ENCODE peak calls at places on chromosomes 2 and 18, in nine cellular contexts. U, S, C, F, R, Q, B, P and T are unnamed samples.

GRCh38 chr2:171958475-171958874 is 36.2 kb downstream of the HAT1 start:
- DNase-seq in U (peak; percentile 57), S (no peak), C (peak; percentile 43), F (no peak), R (no peak), Q (peak; percentile 82), B (peak; percentile 70), P (peak; percentile 76), T (no peak)

GRCh38 chr2:136248242-136248641 is 130.3 kb upstream of the CXCR4 start:
- DNase-seq in U (peak; percentile 80), S (no peak), C (peak; percentile 79), F (no peak), R (no peak), Q (no peak), B (peak; percentile 96), P (no peak), T (no peak)

GRCh38 chr2:107777962-107778361 is 48.7 kb upstream of the RGPD4 start:
- DNase-seq in U (peak; percentile 28), S (no peak), C (no peak), F (no peak), R (no peak), Q (no peak), B (no peak), P (no peak), T (no peak)

GRCh38 chr18:765764-766549 is 46.1 kb downstream of the YES1 start:
- DNase-seq in U (no peak), S (no peak), C (no peak), F (no peak), R (no peak), Q (no peak), B (peak; percentile 35), P (no peak), T (no peak)

GRCh38 chr2:219983836-219984235 is 356.4 kb downstream of the SLC4A3 start:
- DNase-seq in U (no peak), S (no peak), C (peak; percentile 33), F (no peak), R (no peak), Q (no peak), B (peak; percentile 80), P (no peak), T (no peak)

GRCh38 chr2:2127474-2127873 is 203.6 kb downstream of the MYT1L start:
- DNase-seq in U (no peak), S (no peak), C (no peak), F (no peak), R (no peak), Q (no peak), B (no peak), P (no peak), T (no peak)

GRCh38 chr18:46278481-46279465 is 174.6 kb downstream of the HAUS1 start:
- DNase-seq in U (peak; percentile 39), S (no peak), C (peak; percentile 73), F (no peak), R (no peak), Q (no peak), B (peak; percentile 55), P (peak; percentile 74), T (no peak)

GRCh38 chr18:31875301-31875700 is 67.6 kb downstream of the TRAPPC8 start:
- DNase-seq in U (no peak), S (no peak), C (no peak), F (no peak), R (no peak), Q (no peak), B (no peak), P (no peak), T (no peak)

GRCh38 chr2:234366891-234367290 is 130.0 kb downstream of the ARL4C start:
- DNase-seq in U (peak; percentile 57), S (no peak), C (peak; percentile 43), F (no peak), R (no peak), Q (no peak), B (peak; percentile 55), P (peak; percentile 71), T (no peak)

GRCh38 chr2:9737053-9737875 is 106.0 kb upstream of the TAF1B start:
- DNase-seq in U (no peak), S (no peak), C (no peak), F (no peak), R (no peak), Q (peak; percentile 38), B (no peak), P (peak; percentile 42), T (no peak)
- TF ChIP-seq CTCF in U (peak; percentile 18), S (no peak), C (peak; percentile 14), F (no peak), R (no peak), Q (peak; percentile 11), B (no peak), P (no peak), T (no peak)

DNA sequence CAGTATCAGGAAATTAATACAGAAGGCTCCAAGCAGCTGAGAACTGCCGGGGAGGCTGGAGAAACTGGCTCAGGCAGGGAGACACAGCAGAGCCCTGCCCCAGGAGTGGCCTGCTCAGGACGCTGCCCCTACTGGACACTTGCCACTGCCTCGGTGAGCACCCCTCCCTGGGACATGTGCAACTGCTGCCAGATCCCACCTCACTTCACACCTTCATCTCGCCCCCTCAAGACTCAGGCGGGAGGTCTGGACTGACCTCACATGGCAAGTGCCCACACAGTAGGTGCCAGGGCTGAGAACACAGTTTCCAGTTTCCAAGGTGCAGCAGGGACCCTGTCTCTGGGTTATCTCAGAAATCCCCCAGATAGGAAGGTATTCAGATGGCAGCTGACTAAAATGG is 33.8 kb upstream of the LBH start:
- DNase-seq in U (no peak), S (no peak), C (no peak), F (no peak), R (peak; percentile 25), Q (no peak), B (no peak), P (no peak), T (no peak)
- TF ChIP-seq CTCF in U (no peak), S (no peak), C (no peak), F (no peak), R (no peak), Q (no peak), B (no peak), P (no peak), T (no peak)

GRCh38 chr18:64409511-64409910 is 260.6 kb upstream of the LINC00305 start:
- DNase-seq in U (peak; percentile 0), S (peak; percentile 32), C (peak; percentile 14), F (peak; percentile 4), R (peak; percentile 25), Q (peak; percentile 32), B (no peak), P (peak; percentile 4), T (no peak)
- TF ChIP-seq CTCF in U (peak; percentile 8), S (no peak), C (no peak), F (peak; percentile 52), R (peak; percentile 62), Q (peak; percentile 45), B (no peak), P (no peak), T (no peak)

DNA sequence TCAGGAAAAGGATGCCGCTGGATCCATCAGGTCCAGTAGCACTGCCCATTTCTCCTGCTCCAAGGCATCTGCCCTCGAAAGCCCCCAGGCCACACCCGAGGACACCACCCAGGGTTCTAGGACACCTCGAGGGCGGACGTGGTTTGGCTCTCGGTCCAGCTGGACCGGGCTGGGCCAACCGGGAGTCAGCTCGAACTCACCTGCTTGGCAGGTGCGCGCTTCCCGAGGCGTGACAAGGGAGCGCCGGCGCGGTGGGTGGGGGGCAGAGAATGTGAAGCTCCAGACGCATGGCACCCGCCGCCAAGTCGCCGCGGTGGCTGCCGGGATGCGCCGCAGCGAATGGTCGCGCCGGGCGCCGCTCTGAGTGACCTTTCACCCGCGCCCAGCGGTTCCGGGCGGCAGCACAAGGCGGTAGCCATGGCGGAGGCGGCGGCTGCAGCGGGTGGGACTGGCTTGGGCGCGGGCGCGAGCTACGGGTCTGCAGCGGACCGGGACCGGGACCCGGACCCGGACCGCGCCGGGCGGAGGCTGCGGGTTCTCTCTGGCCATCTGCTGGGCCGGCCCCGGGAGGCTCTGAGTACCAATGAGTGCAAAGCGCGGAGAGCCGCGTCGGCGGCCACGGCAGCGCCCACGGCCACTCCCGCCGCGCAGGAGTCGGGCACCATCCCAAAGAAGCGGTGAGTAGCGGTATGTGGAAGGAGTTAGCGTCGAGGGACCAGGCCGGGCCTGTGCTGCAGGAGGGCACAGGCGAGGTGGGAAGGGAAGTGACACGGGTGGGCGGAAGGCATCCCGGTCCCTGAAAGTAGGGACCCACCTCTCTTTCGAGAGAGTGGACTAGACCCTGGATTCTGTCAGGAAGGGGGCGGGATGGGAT is at the start of gene AGPS:
- DNase-seq in U (peak; percentile 33), S (peak; percentile 89), C (peak; percentile 71), F (peak; percentile 78), R (peak; percentile 67), Q (peak; percentile 92), B (peak; percentile 65), P (peak; percentile 88), T (peak; percentile 50)
- TF ChIP-seq CTCF in U (peak; percentile 20), S (no peak), C (no peak), F (no peak), R (peak; percentile 13), Q (no peak), B (peak; percentile 24), P (no peak), T (no peak)